ENCODE peak calls at places on chromosomes 5 and 9, in four cellular contexts. G is aorta, L is K562, Y is kidney epithelial cell. H is an unnamed sample.

GRCh38 chr5:73263001-73263710 is 90.2 kb downstream of the TMEM174 start:
- DNase-seq in L (no peak), G (no peak), Y (no peak), H (no peak)

GRCh38 chr5:93909356-93909755 is 168.0 kb upstream of the POU5F2 start:
- DNase-seq in G (no peak), L (no peak), Y (no peak), H (no peak)

GRCh38 chr5:33601881-33602280 is 161.1 kb downstream of the TARS1 start:
- DNase-seq in G (no peak), Y (peak; percentile 56), L (no peak), H (no peak)

GRCh38 chr9:21465859-21466518 is 16.1 kb downstream of the IFNE start:
- DNase-seq in L (no peak), G (no peak), Y (no peak), H (no peak)

GRCh38 chr5:66415208-66415607 is 181.0 kb upstream of the MAST4 start:
- DNase-seq in L (no peak), G (no peak), Y (no peak), H (no peak)

GRCh38 chr5:168434746-168435321 is 51.4 kb upstream of the RARS1 start:
- DNase-seq in G (no peak), L (no peak), Y (no peak), H (no peak)

GRCh38 chr5:452856-453710 is 10.1 kb downstream of the EXOC3 start:
- DNase-seq in L (no peak), Y (no peak), G (peak; percentile 59), H (peak; percentile 14)

GRCh38 chr9:89655990-89656657 is 51.3 kb downstream of the GADD45G start:
- DNase-seq in G (no peak), L (no peak), Y (no peak), H (peak; percentile 48)

GRCh38 chr5:73825736-73826135 is 199.7 kb downstream of the ARHGEF28 start:
- DNase-seq in Y (no peak), L (no peak), G (no peak), H (no peak)

GRCh38 chr5:169686137-169686536 is 49.1 kb downstream of the DOCK2 start:
- DNase-seq in G (no peak), Y (no peak), L (no peak), H (no peak)

GRCh38 chr9:101508203-101508602 is 25.4 kb upstream of the RNF20 start:
- DNase-seq in G (no peak), Y (no peak), L (no peak), H (no peak)

GRCh38 chr5:16364906-16365305 is 100.7 kb downstream of the ZNF622 start:
- DNase-seq in G (no peak), Y (no peak), L (no peak), H (no peak)

GRCh38 chr5:134255418-134256150 is 29.7 kb upstream of the PPP2CA start:
- DNase-seq in Y (no peak), L (no peak), G (no peak), H (no peak)

GRCh38 chr9:83299556-83299955 is 236.6 kb upstream of the RASEF start:
- DNase-seq in G (no peak), Y (peak; percentile 74), L (no peak), H (peak; percentile 36)

GRCh38 chr5:171483453-171484177 is 64.2 kb downstream of the FGF18 start:
- DNase-seq in L (no peak), Y (no peak), G (peak; percentile 96), H (peak; percentile 91)

GRCh38 chr5:131496400-131496713 is 138.7 kb downstream of the RAPGEF6 start:
- DNase-seq in G (no peak), L (no peak), Y (no peak), H (no peak)

GRCh38 chr5:1152771-1153282 is 41.0 kb upstream of the SLC12A7 start:
- DNase-seq in G (no peak), Y (no peak), L (no peak), H (no peak)

GRCh38 chr5:135951257-135951656 is 3.5 kb downstream of the LECT2 start:
- DNase-seq in Y (no peak), G (no peak), L (no peak), H (no peak)

GRCh38 chr9:91187965-91188344 is 173.8 kb downstream of the AUH start:
- DNase-seq in L (no peak), Y (no peak), G (peak; percentile 82), H (no peak)

GRCh38 chr9:97389249-97389648 is 22.6 kb upstream of the TDRD7 start:
- DNase-seq in G (no peak), Y (no peak), L (no peak), H (no peak)

GRCh38 chr5:58380655-58381054 is 79.2 kb downstream of the PLK2 start:
- DNase-seq in L (no peak), G (no peak), Y (no peak), H (no peak)

GRCh38 chr9:109599131-109599530 is 101.0 kb upstream of the PTPN3 start:
- DNase-seq in Y (no peak), L (no peak), G (no peak), H (no peak)

GRCh38 chr5:420632-421286 is 22.2 kb upstream of the EXOC3 start:
- DNase-seq in Y (no peak), L (no peak), G (peak; percentile 74), H (peak; percentile 46)

GRCh38 chr5:32044904-32045303 is 129.2 kb downstream of the GOLPH3 start:
- DNase-seq in Y (no peak), G (no peak), L (no peak), H (no peak)

GRCh38 chr9:130010151-130010988 is 32.6 kb downstream of the FNBP1 start:
- DNase-seq in Y (no peak), L (no peak), G (no peak), H (no peak)

GRCh38 chr5:7856855-7857254 is 5.9 kb upstream of the CFAP90 start:
- DNase-seq in Y (no peak), L (peak; percentile 44), G (no peak), H (no peak)

GRCh38 chr9:14424323-14424722 is 110.4 kb upstream of the NFIB start:
- DNase-seq in L (no peak), G (no peak), Y (no peak), H (no peak)
- H3K36me3 ChIP-seq in L (no peaks in the 10 kb centered on the region), G (no peaks in the 10 kb centered on the region), Y (no peaks in the 10 kb centered on the region), H (no peaks in the 10 kb centered on the region)

GRCh38 chr5:40356248-40356647 is 323.5 kb upstream of the PTGER4 start:
- DNase-seq in L (no peak), Y (no peak), G (no peak), H (no peak)

GRCh38 chr5:40355181-40355580 is 324.5 kb upstream of the PTGER4 start:
- DNase-seq in Y (no peak), L (no peak), G (no peak), H (no peak)

GRCh38 chr5:40354171-40354570 is 325.5 kb upstream of the PTGER4 start:
- DNase-seq in G (no peak), L (no peak), Y (no peak), H (no peak)

GRCh38 chr5:40355842-40356241 is 323.9 kb upstream of the PTGER4 start:
- DNase-seq in Y (no peak), G (no peak), L (no peak), H (no peak)

GRCh38 chr5:40353442-40353841 is 326.3 kb upstream of the PTGER4 start:
- DNase-seq in Y (no peak), G (no peak), L (no peak), H (no peak)
- H3K4me3 ChIP-seq in Y (no peak overlapping the region), G (no peak overlapping the region), L (no peak overlapping the region), H (no peak overlapping the region)

DNA sequence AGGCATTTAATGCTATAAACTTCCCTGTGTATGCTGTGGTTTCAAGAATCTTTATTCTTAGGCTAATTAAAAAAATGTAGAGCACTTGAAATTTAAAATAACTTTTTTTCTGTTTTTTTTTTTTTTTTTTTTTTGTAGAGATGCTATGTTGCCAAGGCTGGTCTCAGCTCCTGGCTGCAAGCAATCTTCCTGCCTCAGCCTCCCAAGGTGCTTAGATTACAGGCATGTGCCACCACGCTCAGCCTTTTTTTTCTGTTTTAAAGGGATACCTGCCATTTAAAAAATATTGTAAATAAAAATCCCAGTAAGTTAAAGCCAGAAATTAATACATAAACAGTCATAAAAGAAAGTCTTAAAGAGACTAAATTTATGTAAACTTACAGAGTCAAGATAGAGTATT is 91.0 kb downstream of the SERINC5 start:
- DNase-seq in L (no peak), G (no peak), Y (no peak), H (no peak)
- H3K36me3 ChIP-seq in L (no peaks in the 10 kb centered on the region), G (peaks cover 2% of the 10 kb centered on the region), Y (no peaks in the 10 kb centered on the region), H (no peaks in the 10 kb centered on the region)

DNA sequence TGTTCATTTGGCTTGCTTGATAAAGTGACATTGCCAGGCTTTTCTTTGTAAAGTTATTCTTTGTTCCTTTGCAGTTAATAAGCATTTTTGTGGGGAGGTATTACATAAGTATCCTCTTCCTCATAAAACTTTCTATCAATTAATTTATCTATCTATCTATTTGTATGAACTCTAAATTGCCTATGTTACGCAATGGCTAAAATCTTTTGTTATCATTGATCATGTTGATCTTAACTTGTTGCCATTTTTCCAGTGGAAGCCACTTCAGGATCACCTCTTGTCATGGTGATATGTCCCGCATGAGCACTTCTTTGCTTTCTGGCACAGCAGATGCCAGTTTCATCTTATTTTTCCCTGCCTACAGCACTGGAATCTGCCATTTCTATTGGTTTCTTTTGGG is 436.7 kb upstream of the KIF2A start:
- DNase-seq in G (no peak), Y (no peak), L (no peak), H (no peak)
- H3K4me3 ChIP-seq in G (no peak overlapping the region), Y (no peak overlapping the region), L (no peak overlapping the region), H (no peak overlapping the region)

GRCh38 chr9:131490514-131490913 is 12.2 kb upstream of the POMT1 start:
- DNase-seq in G (no peak), Y (no peak), L (no peak), H (no peak)
- H3K36me3 ChIP-seq in G (peaks cover 14% of the 10 kb centered on the region), Y (peaks cover 1% of the 10 kb centered on the region), L (peaks cover 99% of the 10 kb centered on the region), H (peaks cover 9% of the 10 kb centered on the region)

GRCh38 chr9:99851028-99851822 is 29.5 kb downstream of the NR4A3 start:
- DNase-seq in L (no peak), Y (no peak), G (no peak), H (no peak)
- H3K4me3 ChIP-seq in L (no peak overlapping the region), Y (no peak overlapping the region), G (no peak overlapping the region), H (no peak overlapping the region)

DNA sequence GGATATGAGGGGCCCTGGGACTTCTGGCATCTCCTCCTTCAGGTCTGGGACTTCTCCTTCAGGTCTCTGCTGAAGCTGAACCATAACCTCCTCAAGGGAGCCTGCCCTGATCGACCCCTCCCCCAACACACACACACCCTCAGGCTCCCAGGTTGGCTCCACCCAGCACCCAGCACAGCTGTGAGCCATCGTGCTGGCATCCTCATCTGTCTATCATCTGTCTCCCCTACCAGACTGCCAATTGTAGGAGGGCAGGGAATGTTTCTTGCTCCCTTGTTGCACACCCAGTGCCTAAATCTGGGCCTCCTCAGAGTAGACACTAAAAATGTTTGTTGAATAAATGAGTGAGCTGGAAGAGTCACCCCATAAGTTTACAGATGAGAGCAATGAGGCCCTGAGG is 71.4 kb downstream of the LRSAM1 start:
- DNase-seq in Y (no peak), L (no peak), G (no peak), H (no peak)
- H3K36me3 ChIP-seq in Y (peaks cover 11% of the 10 kb centered on the region), L (peaks cover 81% of the 10 kb centered on the region), G (peaks cover 3% of the 10 kb centered on the region), H (peaks cover 16% of the 10 kb centered on the region)